ENCODE peak calls at places on chromosome 14, in eight cellular contexts. H is pancreas, O is stomach, T is esophagus squamous epithelium, S is IMR-90, J is HCT116, E is gastrocnemius medialis, V is neural crest cell. A is an unnamed sample.

GRCh38 chr14:97703006-97703760 is 906.0 kb downstream of the VRK1 start:
- DNase-seq in T (no peak), H (no peak), E (no peak), S (no peak), O (no peak), V (no peak), J (no peak), A (no peak)

GRCh38 chr14:100554082-100554677 is 33.0 kb downstream of the BEGAIN start:
- DNase-seq in O (peak; percentile 62), S (no peak), V (no peak), T (no peak), H (no peak), J (no peak), E (no peak), A (no peak)

GRCh38 chr14:99132821-99133562 is 139.0 kb downstream of the BCL11B start:
- DNase-seq in S (no peak), V (no peak), J (no peak), T (no peak), O (peak; percentile 15), H (no peak), E (no peak), A (no peak)

GRCh38 chr14:99602788-99603415 is 1.1 kb downstream of the CCDC85C start:
- DNase-seq in O (no peak), S (no peak), V (no peak), T (no peak), H (no peak), J (no peak), E (no peak), A (no peak)

GRCh38 chr14:63726499-63726898 is 1.4 kb downstream of the SGPP1 start:
- DNase-seq in S (no peak), H (no peak), E (no peak), V (no peak), T (no peak), O (no peak), J (no peak), A (no peak)

GRCh38 chr14:89368490-89369477 is 48.2 kb downstream of the FOXN3 start:
- DNase-seq in J (no peak), S (no peak), O (peak; percentile 50), V (no peak), E (no peak), H (no peak), T (no peak), A (no peak)

GRCh38 chr14:24843494-24843893 is 206.5 kb downstream of the STXBP6 start:
- DNase-seq in O (no peak), J (no peak), H (no peak), E (no peak), S (no peak), V (no peak), T (no peak), A (no peak)

GRCh38 chr14:33848706-33849454 is 102.0 kb downstream of the EGLN3 start:
- DNase-seq in O (peak; percentile 78), J (peak; percentile 82), S (peak; percentile 10), E (peak; percentile 48), V (peak; percentile 76), T (no peak), H (peak; percentile 51), A (peak; percentile 77)

GRCh38 chr14:99626041-99626648 is 18.8 kb upstream of the HHIPL1 start:
- DNase-seq in H (no peak), E (no peak), T (no peak), V (no peak), J (no peak), O (no peak), S (peak; percentile 23), A (no peak)

GRCh38 chr14:76514599-76514998 is 138.7 kb downstream of the ESRRB start:
- DNase-seq in S (peak; percentile 2), E (no peak), J (peak; percentile 48), H (no peak), T (no peak), V (no peak), O (no peak), A (no peak)
- TF ChIP-seq CTCF in S (peak; percentile 12), E (no peak), J (peak; percentile 61), H (peak; percentile 7), T (peak; percentile 40), V (peak; percentile 25), O (no peak), A (peak; percentile 58)

DNA sequence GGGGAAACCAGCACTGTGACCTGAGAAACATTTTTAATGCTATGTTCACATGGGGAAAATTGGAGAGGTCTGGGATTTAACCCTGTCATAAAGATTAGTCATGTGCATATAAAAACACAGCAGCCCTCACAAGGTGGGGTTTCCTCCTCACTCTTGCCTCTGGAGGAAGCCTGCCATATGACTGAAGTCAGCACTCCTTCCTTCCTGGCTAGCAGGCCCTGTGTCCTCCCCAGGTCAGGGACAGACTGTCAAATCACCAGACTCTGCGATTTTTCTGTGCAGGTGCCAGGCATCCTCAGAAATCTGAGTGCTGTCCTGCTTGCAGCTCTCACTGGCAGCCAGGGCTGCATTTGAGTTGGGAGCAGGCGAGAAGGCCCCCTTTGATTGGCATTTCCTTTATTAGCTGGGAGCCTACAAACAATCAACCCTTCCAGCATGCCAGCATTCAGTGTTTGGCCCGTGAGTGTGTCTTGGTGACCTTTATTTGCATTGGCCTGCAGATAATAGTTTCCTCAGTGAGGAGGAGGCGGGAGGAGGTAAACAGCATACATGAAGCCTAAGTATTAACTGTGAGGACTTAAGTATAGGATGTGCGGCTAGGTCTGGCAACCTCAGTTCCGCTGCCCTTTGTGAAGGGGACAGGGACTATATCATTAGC is 183.8 kb upstream of the ARHGAP5 start:
- DNase-seq in J (no peak), O (no peak), V (peak; percentile 37), H (no peak), S (peak; percentile 39), E (no peak), T (no peak), A (no peak)
- TF ChIP-seq CTCF in J (no peak), O (no peak), V (no peak), H (no peak), S (no peak), E (no peak), T (no peak), A (no peak)

GRCh38 chr14:104136472-104137296 is 1.7 kb upstream of the KIF26A start:
- DNase-seq in J (no peak), S (no peak), E (no peak), T (no peak), V (no peak), H (peak; percentile 12), O (no peak), A (no peak)

GRCh38 chr14:104134061-104134965 is 4.1 kb upstream of the KIF26A start:
- DNase-seq in H (peak; percentile 14), E (no peak), O (no peak), T (no peak), S (no peak), V (no peak), J (no peak), A (no peak)

GRCh38 chr14:104135904-104136471 is 2.4 kb upstream of the KIF26A start:
- DNase-seq in O (no peak), T (no peak), V (no peak), H (peak; percentile 15), J (no peak), S (no peak), E (no peak), A (no peak)

GRCh38 chr14:104133496-104133895 is 4.9 kb upstream of the KIF26A start:
- DNase-seq in H (peak; percentile 6), S (no peak), O (no peak), E (no peak), T (no peak), J (no peak), V (no peak), A (no peak)

GRCh38 chr14:104135121-104135903 is 3.1 kb upstream of the KIF26A start:
- DNase-seq in J (no peak), V (peak; percentile 55), S (no peak), E (no peak), T (no peak), O (no peak), H (peak; percentile 20), A (no peak)
- TF ChIP-seq CTCF in J (peak; percentile 30), V (peak; percentile 51), S (peak; percentile 1), E (no peak), T (no peak), O (no peak), H (no peak), A (no peak)

DNA sequence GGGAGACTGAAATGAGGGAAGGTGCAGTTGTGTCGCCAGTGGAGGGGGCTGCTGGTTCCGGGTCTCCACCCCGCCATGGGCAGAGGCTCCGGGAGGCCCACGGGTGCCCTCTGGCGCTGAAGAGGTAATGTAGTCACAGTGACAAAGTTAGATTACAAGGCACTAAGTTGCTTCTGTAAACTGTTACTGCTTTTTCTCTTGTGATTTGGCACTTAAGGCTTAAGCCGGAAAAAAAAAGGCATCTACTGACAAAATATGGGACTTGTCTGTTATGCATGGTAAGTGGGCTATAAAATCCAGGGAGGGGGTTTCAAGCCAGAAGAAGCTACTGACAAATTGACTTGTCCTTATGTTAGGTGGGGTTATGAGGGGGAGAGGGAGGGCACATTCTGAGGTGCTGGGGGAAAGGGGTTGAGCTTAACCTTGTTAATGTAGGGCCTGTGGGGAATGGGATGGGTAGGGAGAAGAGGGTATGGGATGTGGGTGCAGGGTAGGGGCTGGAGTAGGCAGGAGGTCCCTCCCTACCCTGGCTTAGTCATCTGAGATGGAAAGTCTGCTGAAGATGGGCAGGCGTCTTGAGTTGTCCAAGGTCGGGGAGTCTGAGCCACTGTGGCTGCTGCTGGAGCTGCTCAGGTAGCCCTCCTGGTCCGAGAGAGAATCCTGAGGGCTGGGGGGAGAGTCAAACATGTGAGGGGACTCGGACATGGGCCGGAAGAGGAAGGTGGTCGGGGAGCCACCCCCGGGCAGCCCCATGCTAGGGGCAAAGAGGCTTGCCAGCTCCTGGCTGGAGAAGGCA is 3.7 kb downstream of the ZFP36L1 start:
- DNase-seq in H (peak; percentile 85), O (peak; percentile 88), J (no peak), T (peak; percentile 23), S (peak; percentile 74), V (peak; percentile 74), E (peak; percentile 88), A (peak; percentile 77)
- TF ChIP-seq CTCF in H (peak; percentile 19), O (peak; percentile 62), J (peak; percentile 74), T (peak; percentile 57), S (peak; percentile 89), V (peak; percentile 71), E (peak; percentile 72), A (peak; percentile 80)

GRCh38 chr14:102795060-102795925 is 18.0 kb downstream of the TRAF3 start:
- DNase-seq in O (peak; percentile 66), S (peak; percentile 91), T (peak; percentile 29), H (peak; percentile 54), J (no peak), E (peak; percentile 61), V (no peak), A (peak; percentile 89)
- TF ChIP-seq CTCF in O (no peak), S (peak; percentile 62), T (no peak), H (no peak), J (peak; percentile 27), E (no peak), V (no peak), A (no peak)

DNA sequence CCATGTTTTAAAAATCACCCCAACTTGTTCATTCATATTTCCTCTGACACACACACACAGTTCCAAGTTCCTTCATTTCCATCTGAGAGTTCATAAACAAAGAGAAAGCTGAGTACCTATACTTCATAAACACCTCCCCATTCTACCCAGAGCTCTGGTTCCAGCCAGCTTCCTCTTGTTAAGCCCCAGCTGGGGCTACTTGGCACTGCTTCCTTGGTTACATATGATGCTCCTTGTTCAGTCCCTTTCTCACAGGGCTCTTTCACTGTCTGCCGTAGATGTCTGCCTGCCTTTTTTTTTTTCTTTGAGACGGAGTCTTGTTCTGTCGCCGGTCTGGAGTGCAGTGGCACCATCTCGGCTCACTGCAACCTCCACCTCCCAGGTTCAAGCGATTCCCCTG is 77.5 kb downstream of the COX16 start:
- DNase-seq in O (no peak), T (no peak), E (no peak), V (no peak), J (no peak), S (no peak), H (no peak), A (no peak)
- TF ChIP-seq CTCF in O (no peak), T (no peak), E (no peak), V (no peak), J (no peak), S (no peak), H (no peak), A (no peak)

GRCh38 chr14:44963775-44964380 is 1.9 kb downstream of the TOGARAM1 start:
- DNase-seq in S (no peak), V (no peak), J (no peak), O (no peak), H (peak; percentile 14), T (no peak), E (peak; percentile 18), A (peak; percentile 50)
- TF ChIP-seq CTCF in S (no peak), V (no peak), J (no peak), O (no peak), H (no peak), T (no peak), E (no peak), A (no peak)